ENCODE peak calls at places on chromosomes 11 and 22, in seven cellular contexts. One of them, this sample, is unnamed.
A peak's percentile ranks its signal among the peaks of the same experiment; 100 is the strongest.

GRCh38 chr11:26112190-26112715 is 219.7 kb upstream of the ANO3 start:
- DNase-seq in Caco-2: no peak
- DNase-seq in trophoblast cell: no peak
- DNase-seq in astrocyte of the cerebellum: no peak
- DNase-seq in fibroblast of the aortic adventitia: no peak
- DNase-seq in PC-3: no peak
- DNase-seq in body of pancreas: no peak
- DNase-seq in this sample: no peak

GRCh38 chr22:39463931-39464390 is 7.1 kb downstream of the MGAT3 start:
- DNase-seq in Caco-2: no peak
- DNase-seq in trophoblast cell: peak; percentile 86
- DNase-seq in astrocyte of the cerebellum: no peak
- DNase-seq in fibroblast of the aortic adventitia: peak; percentile 22
- DNase-seq in PC-3: no peak
- DNase-seq in body of pancreas: no peak
- DNase-seq in this sample: peak; percentile 24

GRCh38 chr11:28535677-28536076 is 427.5 kb downstream of the METTL15 start:
- DNase-seq in Caco-2: no peak
- DNase-seq in trophoblast cell: peak; percentile 36
- DNase-seq in astrocyte of the cerebellum: no peak
- DNase-seq in fibroblast of the aortic adventitia: no peak
- DNase-seq in PC-3: peak; percentile 52
- DNase-seq in body of pancreas: no peak
- DNase-seq in this sample: no peak

GRCh38 chr22:50218996-50219727 is 18.4 kb downstream of the SELENOO start:
- DNase-seq in Caco-2: peak; percentile 42
- DNase-seq in trophoblast cell: peak; percentile 18
- DNase-seq in astrocyte of the cerebellum: peak; percentile 55
- DNase-seq in fibroblast of the aortic adventitia: peak; percentile 61
- DNase-seq in PC-3: peak; percentile 51
- DNase-seq in body of pancreas: peak; percentile 91
- DNase-seq in this sample: peak; percentile 82

GRCh38 chr22:50600541-50600940 is at the start of gene MAPK8IP2:
- DNase-seq in Caco-2: peak; percentile 48
- DNase-seq in trophoblast cell: peak; percentile 60
- DNase-seq in astrocyte of the cerebellum: no peak
- DNase-seq in fibroblast of the aortic adventitia: no peak
- DNase-seq in PC-3: peak; percentile 4
- DNase-seq in body of pancreas: no peak
- DNase-seq in this sample: no peak

GRCh38 chr11:64251986-64252837 is 882 bp downstream of the PLCB3 start:
- DNase-seq in Caco-2: peak; percentile 84
- DNase-seq in trophoblast cell: peak; percentile 54
- DNase-seq in astrocyte of the cerebellum: no peak
- DNase-seq in fibroblast of the aortic adventitia: no peak
- DNase-seq in PC-3: peak; percentile 77
- DNase-seq in body of pancreas: peak; percentile 47
- DNase-seq in this sample: no peak

GRCh38 chr11:43944761-43945311 is 2.4 kb downstream of the C11orf96 start:
- DNase-seq in Caco-2: peak; percentile 66
- DNase-seq in trophoblast cell: peak; percentile 67
- DNase-seq in astrocyte of the cerebellum: no peak
- DNase-seq in fibroblast of the aortic adventitia: no peak
- DNase-seq in PC-3: peak; percentile 61
- DNase-seq in body of pancreas: peak; percentile 73
- DNase-seq in this sample: peak; percentile 64

GRCh38 chr11:41459602-41460405 is at the start of gene LRRC4C:
- DNase-seq in Caco-2: no peak
- DNase-seq in trophoblast cell: no peak
- DNase-seq in astrocyte of the cerebellum: no peak
- DNase-seq in fibroblast of the aortic adventitia: no peak
- DNase-seq in PC-3: peak; percentile 3
- DNase-seq in body of pancreas: no peak
- DNase-seq in this sample: no peak

GRCh38 chr11:57562596-57562995 is 4.9 kb downstream of the UBE2L6 start:
- DNase-seq in Caco-2: no peak
- DNase-seq in trophoblast cell: no peak
- DNase-seq in astrocyte of the cerebellum: no peak
- DNase-seq in fibroblast of the aortic adventitia: no peak
- DNase-seq in PC-3: peak; percentile 36
- DNase-seq in body of pancreas: no peak
- DNase-seq in this sample: no peak

GRCh38 chr22:32932176-32932575 is 126.0 kb downstream of the SYN3 start:
- DNase-seq in Caco-2: no peak
- DNase-seq in trophoblast cell: peak; percentile 5
- DNase-seq in astrocyte of the cerebellum: no peak
- DNase-seq in fibroblast of the aortic adventitia: peak; percentile 32
- DNase-seq in PC-3: no peak
- DNase-seq in body of pancreas: no peak
- DNase-seq in this sample: peak; percentile 23

GRCh38 chr22:36323855-36324331 is 63.9 kb downstream of the MYH9 start:
- DNase-seq in Caco-2: no peak
- DNase-seq in trophoblast cell: no peak
- DNase-seq in astrocyte of the cerebellum: no peak
- DNase-seq in fibroblast of the aortic adventitia: peak; percentile 82
- DNase-seq in PC-3: no peak
- DNase-seq in body of pancreas: no peak
- DNase-seq in this sample: peak; percentile 32

GRCh38 chr22:36478966-36479365 is 2.5 kb downstream of the TXN2 start:
- DNase-seq in Caco-2: no peak
- DNase-seq in trophoblast cell: no peak
- DNase-seq in astrocyte of the cerebellum: no peak
- DNase-seq in fibroblast of the aortic adventitia: no peak
- DNase-seq in PC-3: no peak
- DNase-seq in body of pancreas: no peak
- DNase-seq in this sample: peak; percentile 26

GRCh38 chr22:20957691-20958440 is 9.2 kb upstream of the AIFM3 start:
- DNase-seq in Caco-2: peak; percentile 78
- DNase-seq in trophoblast cell: peak; percentile 85
- DNase-seq in astrocyte of the cerebellum: no peak
- DNase-seq in fibroblast of the aortic adventitia: peak; percentile 21
- DNase-seq in PC-3: peak; percentile 51
- DNase-seq in body of pancreas: no peak
- DNase-seq in this sample: no peak

GRCh38 chr11:135073870-135074269 is 661.8 kb upstream of the B3GAT1 start:
- DNase-seq in Caco-2: no peak
- DNase-seq in trophoblast cell: no peak
- DNase-seq in astrocyte of the cerebellum: no peak
- DNase-seq in fibroblast of the aortic adventitia: no peak
- DNase-seq in PC-3: no peak
- DNase-seq in body of pancreas: no peak
- DNase-seq in this sample: no peak

GRCh38 chr11:14376920-14377319 is 17.9 kb upstream of the RRAS2 start:
- DNase-seq in Caco-2: no peak
- DNase-seq in trophoblast cell: peak; percentile 62
- DNase-seq in astrocyte of the cerebellum: no peak
- DNase-seq in fibroblast of the aortic adventitia: no peak
- DNase-seq in PC-3: peak; percentile 19
- DNase-seq in body of pancreas: no peak
- DNase-seq in this sample: no peak

GRCh38 chr22:50684986-50685385 is 12.4 kb downstream of the SHANK3 start:
- DNase-seq in Caco-2: peak; percentile 27
- DNase-seq in trophoblast cell: no peak
- DNase-seq in astrocyte of the cerebellum: peak; percentile 48
- DNase-seq in fibroblast of the aortic adventitia: peak; percentile 25
- DNase-seq in PC-3: no peak
- DNase-seq in body of pancreas: no peak
- DNase-seq in this sample: no peak

GRCh38 chr11:2798951-2799761 is 86.4 kb downstream of the CDKN1C start:
- DNase-seq in Caco-2: no peak
- DNase-seq in trophoblast cell: no peak
- DNase-seq in astrocyte of the cerebellum: no peak
- DNase-seq in fibroblast of the aortic adventitia: no peak
- DNase-seq in PC-3: no peak
- DNase-seq in body of pancreas: peak; percentile 7
- DNase-seq in this sample: no peak

GRCh38 chr11:19345519-19345847 is 104.7 kb upstream of the E2F8 start:
- DNase-seq in Caco-2: no peak
- DNase-seq in trophoblast cell: no peak
- DNase-seq in astrocyte of the cerebellum: no peak
- DNase-seq in fibroblast of the aortic adventitia: no peak
- DNase-seq in PC-3: no peak
- DNase-seq in body of pancreas: no peak
- DNase-seq in this sample: peak; percentile 31

GRCh38 chr11:56816259-56816658 is 67.8 kb upstream of the OR9G4 start:
- DNase-seq in Caco-2: no peak
- DNase-seq in trophoblast cell: no peak
- DNase-seq in astrocyte of the cerebellum: no peak
- DNase-seq in fibroblast of the aortic adventitia: no peak
- DNase-seq in PC-3: no peak
- DNase-seq in body of pancreas: no peak
- DNase-seq in this sample: no peak

GRCh38 chr11:87038235-87038960 is 664 bp downstream of the TMEM135 start:
- DNase-seq in Caco-2: no peak
- DNase-seq in trophoblast cell: no peak
- DNase-seq in astrocyte of the cerebellum: no peak
- DNase-seq in fibroblast of the aortic adventitia: no peak
- DNase-seq in PC-3: peak; percentile 27
- DNase-seq in body of pancreas: no peak
- DNase-seq in this sample: no peak

GRCh38 chr11:61959026-61959608 is 8.3 kb downstream of the FTH1 start:
- DNase-seq in Caco-2: peak; percentile 29
- DNase-seq in trophoblast cell: peak; percentile 57
- DNase-seq in astrocyte of the cerebellum: no peak
- DNase-seq in fibroblast of the aortic adventitia: no peak
- DNase-seq in PC-3: peak; percentile 58
- DNase-seq in body of pancreas: peak; percentile 7
- DNase-seq in this sample: no peak

GRCh38 chr11:33912405-33913361 is 20.8 kb upstream of the LMO2 start:
- DNase-seq in Caco-2: no peak
- DNase-seq in trophoblast cell: peak; percentile 62
- DNase-seq in astrocyte of the cerebellum: peak; percentile 79
- DNase-seq in fibroblast of the aortic adventitia: peak; percentile 91
- DNase-seq in PC-3: peak; percentile 83
- DNase-seq in body of pancreas: no peak
- DNase-seq in this sample: peak; percentile 86
- H3K4me3 ChIP-seq in Caco-2: no peak overlapping the region
- H3K4me3 ChIP-seq in trophoblast cell: no peak overlapping the region
- H3K4me3 ChIP-seq in astrocyte of the cerebellum: no peak overlapping the region
- H3K4me3 ChIP-seq in fibroblast of the aortic adventitia: no peak overlapping the region
- H3K4me3 ChIP-seq in PC-3: no peak overlapping the region
- H3K4me3 ChIP-seq in body of pancreas: no peak overlapping the region
- H3K4me3 ChIP-seq in this sample: no peak overlapping the region

GRCh38 chr11:7671807-7672206 is 1.5 kb downstream of the CYB5R2 start:
- DNase-seq in Caco-2: no peak
- DNase-seq in trophoblast cell: peak; percentile 98
- DNase-seq in astrocyte of the cerebellum: no peak
- DNase-seq in fibroblast of the aortic adventitia: no peak
- DNase-seq in PC-3: no peak
- DNase-seq in body of pancreas: no peak
- DNase-seq in this sample: no peak

GRCh38 chr11:7672960-7673723 is at the start of gene CYB5R2:
- DNase-seq in Caco-2: peak; percentile 77
- DNase-seq in trophoblast cell: peak; percentile 84
- DNase-seq in astrocyte of the cerebellum: no peak
- DNase-seq in fibroblast of the aortic adventitia: peak; percentile 53
- DNase-seq in PC-3: no peak
- DNase-seq in body of pancreas: peak; percentile 71
- DNase-seq in this sample: peak; percentile 58

GRCh38 chr11:7671347-7671746 is 2.0 kb downstream of the CYB5R2 start:
- DNase-seq in Caco-2: no peak
- DNase-seq in trophoblast cell: peak; percentile 77
- DNase-seq in astrocyte of the cerebellum: no peak
- DNase-seq in fibroblast of the aortic adventitia: no peak
- DNase-seq in PC-3: peak; percentile 41
- DNase-seq in body of pancreas: no peak
- DNase-seq in this sample: no peak

GRCh38 chr11:7673724-7674434 is 579 bp upstream of the CYB5R2 start:
- DNase-seq in Caco-2: no peak
- DNase-seq in trophoblast cell: peak; percentile 76
- DNase-seq in astrocyte of the cerebellum: no peak
- DNase-seq in fibroblast of the aortic adventitia: peak; percentile 13
- DNase-seq in PC-3: no peak
- DNase-seq in body of pancreas: no peak
- DNase-seq in this sample: no peak

DNA sequence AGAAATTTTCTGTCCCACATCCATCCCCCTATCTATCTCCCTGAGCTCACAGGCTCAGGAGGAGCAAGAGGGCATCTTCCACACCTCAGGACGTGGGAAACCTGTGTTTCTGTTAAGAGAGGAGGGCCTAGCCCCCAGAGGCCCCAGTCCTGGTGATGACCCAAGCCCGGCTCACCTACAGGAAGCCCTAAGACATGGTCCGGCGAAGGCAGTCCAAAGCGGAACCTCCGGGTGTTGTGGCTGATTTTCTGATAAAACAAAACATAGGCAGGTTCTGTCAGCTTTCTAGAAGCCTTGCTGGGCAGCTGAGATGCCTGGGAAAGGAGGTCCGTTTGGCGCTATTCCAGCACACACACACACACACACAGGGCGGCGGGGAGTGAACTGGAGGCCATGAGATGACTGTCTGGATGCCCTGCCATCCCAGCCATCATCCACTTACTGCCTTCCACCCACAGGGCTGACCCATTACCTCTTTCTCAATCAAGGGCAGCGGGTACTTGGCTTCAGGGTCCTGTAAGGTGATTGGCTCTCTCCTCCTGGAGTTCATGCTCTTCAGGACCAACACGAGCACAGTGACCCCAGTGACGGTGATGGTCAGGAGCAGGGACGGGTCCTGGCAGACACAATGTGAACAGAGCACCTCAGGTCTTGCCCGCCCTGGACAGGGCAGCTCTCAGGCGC is 882 bp downstream of the CYB5R2 start:
- DNase-seq in Caco-2: no peak
- DNase-seq in trophoblast cell: peak; percentile 82
- DNase-seq in astrocyte of the cerebellum: no peak
- DNase-seq in fibroblast of the aortic adventitia: no peak
- DNase-seq in PC-3: no peak
- DNase-seq in body of pancreas: no peak
- DNase-seq in this sample: no peak
- H3K4me3 ChIP-seq in Caco-2: no peak overlapping the region
- H3K4me3 ChIP-seq in trophoblast cell: no peak overlapping the region
- H3K4me3 ChIP-seq in astrocyte of the cerebellum: no peak overlapping the region
- H3K4me3 ChIP-seq in fibroblast of the aortic adventitia: peak overlapping the region; percentile 61
- H3K4me3 ChIP-seq in PC-3: no peak overlapping the region
- H3K4me3 ChIP-seq in body of pancreas: no peak overlapping the region
- H3K4me3 ChIP-seq in this sample: no peak overlapping the region

GRCh38 chr11:12112150-12112520 is 1.7 kb downstream of the MICAL2 start:
- DNase-seq in Caco-2: no peak
- DNase-seq in trophoblast cell: no peak
- DNase-seq in astrocyte of the cerebellum: no peak
- DNase-seq in fibroblast of the aortic adventitia: no peak
- DNase-seq in PC-3: no peak
- DNase-seq in body of pancreas: no peak
- DNase-seq in this sample: no peak
- H3K4me3 ChIP-seq in Caco-2: peak overlapping the region; percentile 61
- H3K4me3 ChIP-seq in trophoblast cell: peak overlapping the region; percentile 54
- H3K4me3 ChIP-seq in astrocyte of the cerebellum: peak overlapping the region; percentile 79
- H3K4me3 ChIP-seq in fibroblast of the aortic adventitia: peak overlapping the region; percentile 89
- H3K4me3 ChIP-seq in PC-3: peak overlapping the region; percentile 93
- H3K4me3 ChIP-seq in body of pancreas: no peak overlapping the region
- H3K4me3 ChIP-seq in this sample: peak overlapping the region; percentile 89

GRCh38 chr11:68039526-68040086 is 781 bp downstream of the TCIRG1 start:
- DNase-seq in Caco-2: no peak
- DNase-seq in trophoblast cell: no peak
- DNase-seq in astrocyte of the cerebellum: no peak
- DNase-seq in fibroblast of the aortic adventitia: no peak
- DNase-seq in PC-3: no peak
- DNase-seq in body of pancreas: no peak
- DNase-seq in this sample: no peak
- H3K4me3 ChIP-seq in Caco-2: no peak overlapping the region
- H3K4me3 ChIP-seq in trophoblast cell: no peak overlapping the region
- H3K4me3 ChIP-seq in astrocyte of the cerebellum: peak overlapping the region; percentile 57
- H3K4me3 ChIP-seq in fibroblast of the aortic adventitia: peak overlapping the region; percentile 79
- H3K4me3 ChIP-seq in PC-3: peak overlapping the region; percentile 78
- H3K4me3 ChIP-seq in body of pancreas: peak overlapping the region; percentile 61
- H3K4me3 ChIP-seq in this sample: peak overlapping the region; percentile 73

This sample was measured in fibroblast of pulmonary artery.